ENCODE peak calls at places on chromosomes 12 and 14, in nine cellular contexts. One of them, this sample, is unnamed.

GRCh38 chr14:99755629-99756603 is 37.3 kb upstream of the EML1 start:
- DNase-seq in HL-60: no peak
- DNase-seq in fibroblast of lung: peak; percentile 94
- DNase-seq in heart left ventricle: peak; percentile 89
- DNase-seq in HCT116: no peak
- DNase-seq in right cardiac atrium: peak; percentile 93
- DNase-seq in neuronal stem cell: no peak
- DNase-seq in left ventricle myocardium inferior: peak; percentile 82
- DNase-seq in cardiac muscle cell: no peak
- DNase-seq in this sample: peak; percentile 74

GRCh38 chr12:31324845-31325523 is 966 bp downstream of the SINHCAF start:
- DNase-seq in HL-60: no peak
- DNase-seq in fibroblast of lung: peak; percentile 55
- DNase-seq in heart left ventricle: peak; percentile 63
- DNase-seq in HCT116: no peak
- DNase-seq in right cardiac atrium: peak; percentile 50
- DNase-seq in neuronal stem cell: peak; percentile 30
- DNase-seq in left ventricle myocardium inferior: peak; percentile 42
- DNase-seq in cardiac muscle cell: peak; percentile 49
- DNase-seq in this sample: peak; percentile 81

GRCh38 chr12:11897923-11898322 is 172.8 kb upstream of the BCL2L14 start:
- DNase-seq in HL-60: no peak
- DNase-seq in fibroblast of lung: no peak
- DNase-seq in heart left ventricle: no peak
- DNase-seq in HCT116: no peak
- DNase-seq in right cardiac atrium: no peak
- DNase-seq in neuronal stem cell: no peak
- DNase-seq in left ventricle myocardium inferior: no peak
- DNase-seq in cardiac muscle cell: no peak
- DNase-seq in this sample: no peak

GRCh38 chr12:102957339-102958050 is at the start of gene ASCL1:
- DNase-seq in HL-60: no peak
- DNase-seq in fibroblast of lung: peak; percentile 33
- DNase-seq in heart left ventricle: no peak
- DNase-seq in HCT116: no peak
- DNase-seq in right cardiac atrium: no peak
- DNase-seq in neuronal stem cell: no peak
- DNase-seq in left ventricle myocardium inferior: no peak
- DNase-seq in cardiac muscle cell: peak; percentile 32
- DNase-seq in this sample: no peak

GRCh38 chr14:105250008-105250366 is 1.7 kb downstream of the BTBD6 start:
- DNase-seq in HL-60: no peak
- DNase-seq in fibroblast of lung: no peak
- DNase-seq in heart left ventricle: no peak
- DNase-seq in HCT116: no peak
- DNase-seq in right cardiac atrium: no peak
- DNase-seq in neuronal stem cell: no peak
- DNase-seq in left ventricle myocardium inferior: no peak
- DNase-seq in cardiac muscle cell: no peak
- DNase-seq in this sample: no peak

GRCh38 chr12:47408171-47408871 is 297.5 kb downstream of the RPAP3 start:
- DNase-seq in HL-60: no peak
- DNase-seq in fibroblast of lung: no peak
- DNase-seq in heart left ventricle: no peak
- DNase-seq in HCT116: peak; percentile 19
- DNase-seq in right cardiac atrium: no peak
- DNase-seq in neuronal stem cell: no peak
- DNase-seq in left ventricle myocardium inferior: no peak
- DNase-seq in cardiac muscle cell: no peak
- DNase-seq in this sample: no peak

GRCh38 chr12:51263341-51263740 is 6.9 kb downstream of the SMAGP start:
- DNase-seq in HL-60: no peak
- DNase-seq in fibroblast of lung: no peak
- DNase-seq in heart left ventricle: no peak
- DNase-seq in HCT116: no peak
- DNase-seq in right cardiac atrium: no peak
- DNase-seq in neuronal stem cell: no peak
- DNase-seq in left ventricle myocardium inferior: no peak
- DNase-seq in cardiac muscle cell: no peak
- DNase-seq in this sample: no peak

GRCh38 chr12:119710941-119711551 is 43.1 kb downstream of the PRKAB1 start:
- DNase-seq in HL-60: no peak
- DNase-seq in fibroblast of lung: no peak
- DNase-seq in heart left ventricle: no peak
- DNase-seq in HCT116: no peak
- DNase-seq in right cardiac atrium: no peak
- DNase-seq in neuronal stem cell: no peak
- DNase-seq in left ventricle myocardium inferior: no peak
- DNase-seq in cardiac muscle cell: no peak
- DNase-seq in this sample: peak; percentile 67

GRCh38 chr12:58487280-58488141 is 432.8 kb downstream of the LRIG3 start:
- DNase-seq in HL-60: no peak
- DNase-seq in fibroblast of lung: peak; percentile 90
- DNase-seq in heart left ventricle: no peak
- DNase-seq in HCT116: no peak
- DNase-seq in right cardiac atrium: no peak
- DNase-seq in neuronal stem cell: no peak
- DNase-seq in left ventricle myocardium inferior: no peak
- DNase-seq in cardiac muscle cell: no peak
- DNase-seq in this sample: no peak

GRCh38 chr12:57434517-57435223 is at the start of gene INHBC:
- DNase-seq in HL-60: no peak
- DNase-seq in fibroblast of lung: no peak
- DNase-seq in heart left ventricle: no peak
- DNase-seq in HCT116: no peak
- DNase-seq in right cardiac atrium: no peak
- DNase-seq in neuronal stem cell: no peak
- DNase-seq in left ventricle myocardium inferior: no peak
- DNase-seq in cardiac muscle cell: no peak
- DNase-seq in this sample: no peak

DNA sequence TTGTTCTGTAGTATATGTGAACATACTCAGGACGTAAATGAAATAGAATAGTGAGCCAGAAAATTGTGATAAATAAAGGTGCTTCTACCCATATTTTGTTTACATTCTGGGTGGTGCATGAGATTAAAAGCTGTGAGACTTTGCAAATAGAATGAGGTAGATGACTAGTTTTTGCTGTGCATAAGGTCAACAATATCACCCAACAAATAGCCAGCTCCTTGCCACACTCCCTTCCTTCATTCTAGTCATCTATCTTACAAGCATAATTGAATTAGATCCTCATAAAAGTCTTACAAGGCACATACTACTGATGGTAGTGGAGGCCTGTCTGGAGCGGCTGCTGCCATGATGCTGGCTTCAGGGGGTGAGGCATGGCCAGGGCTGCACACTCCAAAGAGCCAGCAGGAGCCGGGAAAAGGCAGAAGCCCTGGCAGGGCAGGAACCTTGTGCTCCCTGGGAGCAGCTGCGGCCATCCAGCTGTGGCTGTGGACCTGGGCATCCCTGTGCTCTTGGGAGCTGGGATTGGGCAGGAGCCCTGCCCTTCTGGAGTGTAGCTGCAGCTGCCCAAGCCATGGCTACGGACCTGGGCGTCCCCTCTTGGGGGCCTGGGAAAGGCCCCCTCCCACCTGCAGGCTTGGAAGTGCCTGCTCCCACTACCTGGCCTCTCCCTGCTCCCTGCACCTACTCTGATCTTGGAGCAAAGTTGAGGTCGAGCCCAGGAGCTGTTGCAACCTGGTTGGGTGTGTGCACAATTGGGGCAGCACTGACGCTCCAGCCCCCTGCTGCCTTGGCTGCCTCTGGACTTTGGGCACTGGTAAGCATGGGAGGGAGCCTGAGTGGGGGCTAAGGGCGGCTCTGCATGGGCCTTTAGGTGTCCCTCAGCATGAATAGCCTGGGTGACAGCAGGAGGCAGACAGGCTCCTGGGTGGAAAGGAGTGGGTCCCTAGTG is 112.8 kb downstream of the DACT1 start:
- DNase-seq in HL-60: no peak
- DNase-seq in fibroblast of lung: no peak
- DNase-seq in heart left ventricle: no peak
- DNase-seq in HCT116: no peak
- DNase-seq in right cardiac atrium: no peak
- DNase-seq in neuronal stem cell: no peak
- DNase-seq in left ventricle myocardium inferior: no peak
- DNase-seq in cardiac muscle cell: no peak
- DNase-seq in this sample: no peak
- H3K27ac ChIP-seq in HL-60: no peak overlapping the region
- H3K27ac ChIP-seq in fibroblast of lung: no peak overlapping the region
- H3K27ac ChIP-seq in heart left ventricle: no peak overlapping the region
- H3K27ac ChIP-seq in HCT116: no peak overlapping the region
- H3K27ac ChIP-seq in right cardiac atrium: no peak overlapping the region
- H3K27ac ChIP-seq in neuronal stem cell: no peak overlapping the region
- H3K27ac ChIP-seq in left ventricle myocardium inferior: no peak overlapping the region
- H3K27ac ChIP-seq in cardiac muscle cell: no peak overlapping the region
- H3K27ac ChIP-seq in this sample: no peak overlapping the region

GRCh38 chr14:101877766-101878165 is 86.6 kb upstream of the DYNC1H1 start:
- DNase-seq in HL-60: no peak
- DNase-seq in fibroblast of lung: peak; percentile 61
- DNase-seq in heart left ventricle: no peak
- DNase-seq in HCT116: no peak
- DNase-seq in right cardiac atrium: no peak
- DNase-seq in neuronal stem cell: no peak
- DNase-seq in left ventricle myocardium inferior: no peak
- DNase-seq in cardiac muscle cell: no peak
- DNase-seq in this sample: no peak

GRCh38 chr14:101878222-101879211 is 85.9 kb upstream of the DYNC1H1 start:
- DNase-seq in HL-60: no peak
- DNase-seq in fibroblast of lung: peak; percentile 41
- DNase-seq in heart left ventricle: no peak
- DNase-seq in HCT116: no peak
- DNase-seq in right cardiac atrium: no peak
- DNase-seq in neuronal stem cell: no peak
- DNase-seq in left ventricle myocardium inferior: no peak
- DNase-seq in cardiac muscle cell: no peak
- DNase-seq in this sample: no peak

GRCh38 chr14:101881426-101881825 is 82.9 kb upstream of the DYNC1H1 start:
- DNase-seq in HL-60: no peak
- DNase-seq in fibroblast of lung: no peak
- DNase-seq in heart left ventricle: no peak
- DNase-seq in HCT116: no peak
- DNase-seq in right cardiac atrium: no peak
- DNase-seq in neuronal stem cell: no peak
- DNase-seq in left ventricle myocardium inferior: no peak
- DNase-seq in cardiac muscle cell: no peak
- DNase-seq in this sample: no peak

GRCh38 chr14:101880016-101880297 is 84.4 kb upstream of the DYNC1H1 start:
- DNase-seq in HL-60: no peak
- DNase-seq in fibroblast of lung: no peak
- DNase-seq in heart left ventricle: no peak
- DNase-seq in HCT116: no peak
- DNase-seq in right cardiac atrium: no peak
- DNase-seq in neuronal stem cell: no peak
- DNase-seq in left ventricle myocardium inferior: no peak
- DNase-seq in cardiac muscle cell: no peak
- DNase-seq in this sample: no peak

DNA sequence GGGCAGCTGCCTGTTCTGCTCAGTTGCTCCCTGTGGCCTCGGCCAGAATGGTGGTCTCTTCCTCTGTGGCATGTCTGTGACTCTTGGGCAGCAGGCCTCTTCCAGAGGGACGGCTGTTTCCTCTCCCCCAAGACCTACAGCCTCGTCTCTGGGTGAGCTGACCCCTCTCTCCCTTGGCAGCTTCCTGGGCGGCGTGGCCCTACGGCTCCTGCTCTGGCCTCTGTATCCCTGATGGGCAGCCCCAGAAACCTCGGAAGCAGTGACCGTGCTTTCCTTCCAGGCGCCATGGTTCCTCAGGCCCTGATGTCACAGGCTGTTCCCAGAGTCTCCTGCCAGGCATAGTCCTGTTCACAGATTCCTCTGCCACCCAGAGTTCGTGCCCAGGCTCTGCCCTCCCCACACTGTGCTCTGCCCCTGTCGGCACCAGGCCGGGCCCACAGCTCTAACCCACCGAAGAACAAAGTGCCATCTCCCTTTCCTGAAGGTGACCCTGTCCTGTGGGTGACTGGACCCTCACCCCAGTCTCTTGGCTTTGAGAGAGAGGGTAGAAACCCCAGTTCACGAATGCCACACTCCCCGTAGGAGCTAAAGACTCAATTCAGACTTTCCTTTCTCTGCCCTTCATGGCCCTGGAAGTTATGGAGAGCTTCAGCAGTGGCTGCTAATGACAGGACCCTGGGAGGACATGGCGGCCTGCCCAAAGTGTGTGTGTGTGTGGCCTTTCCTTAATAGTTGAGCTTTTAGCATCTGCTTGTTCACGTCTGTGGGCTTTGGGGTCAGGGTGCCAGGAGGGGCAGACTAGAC is 85.0 kb upstream of the DYNC1H1 start:
- DNase-seq in HL-60: no peak
- DNase-seq in fibroblast of lung: no peak
- DNase-seq in heart left ventricle: no peak
- DNase-seq in HCT116: no peak
- DNase-seq in right cardiac atrium: no peak
- DNase-seq in neuronal stem cell: no peak
- DNase-seq in left ventricle myocardium inferior: no peak
- DNase-seq in cardiac muscle cell: no peak
- DNase-seq in this sample: no peak
- H3K27ac ChIP-seq in HL-60: no peak overlapping the region
- H3K27ac ChIP-seq in fibroblast of lung: no peak overlapping the region
- H3K27ac ChIP-seq in heart left ventricle: peak overlapping the region; percentile 81
- H3K27ac ChIP-seq in HCT116: no peak overlapping the region
- H3K27ac ChIP-seq in right cardiac atrium: no peak overlapping the region
- H3K27ac ChIP-seq in neuronal stem cell: no peak overlapping the region
- H3K27ac ChIP-seq in left ventricle myocardium inferior: peak overlapping the region; percentile 87
- H3K27ac ChIP-seq in cardiac muscle cell: no peak overlapping the region
- H3K27ac ChIP-seq in this sample: no peak overlapping the region

GRCh38 chr14:38605193-38606114 is 349.6 kb upstream of the CLEC14A start:
- DNase-seq in HL-60: no peak
- DNase-seq in fibroblast of lung: no peak
- DNase-seq in heart left ventricle: no peak
- DNase-seq in HCT116: no peak
- DNase-seq in right cardiac atrium: no peak
- DNase-seq in neuronal stem cell: no peak
- DNase-seq in left ventricle myocardium inferior: no peak
- DNase-seq in cardiac muscle cell: no peak
- DNase-seq in this sample: no peak
- H3K27ac ChIP-seq in HL-60: no peak overlapping the region
- H3K27ac ChIP-seq in fibroblast of lung: no peak overlapping the region
- H3K27ac ChIP-seq in heart left ventricle: no peak overlapping the region
- H3K27ac ChIP-seq in HCT116: no peak overlapping the region
- H3K27ac ChIP-seq in right cardiac atrium: no peak overlapping the region
- H3K27ac ChIP-seq in neuronal stem cell: no peak overlapping the region
- H3K27ac ChIP-seq in left ventricle myocardium inferior: no peak overlapping the region
- H3K27ac ChIP-seq in cardiac muscle cell: no peak overlapping the region
- H3K27ac ChIP-seq in this sample: no peak overlapping the region

GRCh38 chr12:2233034-2233433 is 180.2 kb downstream of the CACNA1C start:
- DNase-seq in HL-60: no peak
- DNase-seq in fibroblast of lung: peak; percentile 43
- DNase-seq in heart left ventricle: no peak
- DNase-seq in HCT116: no peak
- DNase-seq in right cardiac atrium: no peak
- DNase-seq in neuronal stem cell: no peak
- DNase-seq in left ventricle myocardium inferior: no peak
- DNase-seq in cardiac muscle cell: no peak
- DNase-seq in this sample: no peak
- H3K27ac ChIP-seq in HL-60: no peak overlapping the region
- H3K27ac ChIP-seq in fibroblast of lung: no peak overlapping the region
- H3K27ac ChIP-seq in heart left ventricle: no peak overlapping the region
- H3K27ac ChIP-seq in HCT116: no peak overlapping the region
- H3K27ac ChIP-seq in right cardiac atrium: no peak overlapping the region
- H3K27ac ChIP-seq in neuronal stem cell: no peak overlapping the region
- H3K27ac ChIP-seq in left ventricle myocardium inferior: peak overlapping the region; percentile 38
- H3K27ac ChIP-seq in cardiac muscle cell: no peak overlapping the region
- H3K27ac ChIP-seq in this sample: no peak overlapping the region

This sample was measured in upper lobe of right lung.